ENCODE peak calls at places on chromosome 4, in seven cellular contexts. F is H9, B is neuronal stem cell, M is mesenchymal stem cell, J is mesendoderm, H is trophoblast cell, S is H1. G is an unnamed sample.

GRCh38 chr4:126916626-126917140 is 716.1 kb upstream of the INTU start:
- DNase-seq in F (no peak), B (no peak), M (no peak), J (no peak), H (no peak), S (no peak), G (peak; percentile 86)

GRCh38 chr4:17670423-17670822 is 56.0 kb downstream of the MED28 start:
- DNase-seq in F (no peak), B (no peak), M (no peak), J (no peak), H (no peak), S (no peak), G (no peak)

GRCh38 chr4:107164962-107165361 is 128.8 kb upstream of the DKK2 start:
- DNase-seq in F (no peak), B (no peak), M (no peak), J (no peak), H (no peak), S (no peak), G (no peak)

GRCh38 chr4:138035781-138036258 is 206.3 kb downstream of the SLC7A11 start:
- DNase-seq in F (no peak), B (peak; percentile 41), M (peak; percentile 78), J (peak; percentile 77), H (peak; percentile 53), S (no peak), G (peak; percentile 81)

GRCh38 chr4:110087116-110087708 is 111.2 kb downstream of the ELOVL6 start:
- DNase-seq in F (no peak), B (no peak), M (peak; percentile 64), J (no peak), H (no peak), S (no peak), G (peak; percentile 83)

GRCh38 chr4:13627185-13627605 is 330 bp downstream of the BOD1L1 start:
- DNase-seq in F (peak; percentile 31), B (peak; percentile 6), M (peak; percentile 42), J (peak; percentile 41), H (peak; percentile 57), S (no peak), G (no peak)

GRCh38 chr4:74181225-74181624 is 23.3 kb downstream of the MTHFD2L start:
- DNase-seq in F (no peak), B (no peak), M (peak; percentile 54), J (no peak), H (no peak), S (no peak), G (peak; percentile 49)

GRCh38 chr4:56293121-56293520 is 94.2 kb downstream of the AASDH start:
- DNase-seq in F (no peak), B (no peak), M (no peak), J (no peak), H (no peak), S (no peak), G (no peak)

GRCh38 chr4:74223801-74224200 is 65.9 kb downstream of the MTHFD2L start:
- DNase-seq in F (no peak), B (no peak), M (peak; percentile 49), J (no peak), H (peak; percentile 10), S (no peak), G (peak; percentile 59)

GRCh38 chr4:22179124-22179874 is 230.7 kb upstream of the KCNIP4 start:
- DNase-seq in F (no peak), B (no peak), M (peak; percentile 53), J (no peak), H (no peak), S (no peak), G (peak; percentile 77)

GRCh38 chr4:51894246-51894645 is 51.3 kb downstream of the DCUN1D4 start:
- DNase-seq in F (no peak), B (no peak), M (no peak), J (no peak), H (no peak), S (no peak), G (peak; percentile 35)

GRCh38 chr4:55445921-55446577 is 50.3 kb downstream of the TMEM165 start:
- DNase-seq in F (no peak), B (no peak), M (peak; percentile 72), J (no peak), H (peak; percentile 50), S (no peak), G (peak; percentile 89)

GRCh38 chr4:125382995-125383394 is 68.2 kb downstream of the FAT4 start:
- DNase-seq in F (no peak), B (no peak), M (no peak), J (no peak), H (no peak), S (no peak), G (no peak)

GRCh38 chr4:55485821-55486220 is 60.9 kb downstream of the CLOCK start:
- DNase-seq in F (no peak), B (no peak), M (no peak), J (no peak), H (no peak), S (no peak), G (peak; percentile 20)

GRCh38 chr4:184288451-184289178 is 70.9 kb upstream of the ENPP6 start:
- DNase-seq in F (no peak), B (no peak), M (no peak), J (no peak), H (peak; percentile 31), S (no peak), G (no peak)

GRCh38 chr4:65482410-65482809 is 187.9 kb downstream of the EPHA5 start:
- DNase-seq in F (no peak), B (no peak), M (peak; percentile 55), J (no peak), H (no peak), S (no peak), G (no peak)
- H2BK5ac ChIP-seq in F (no peak overlapping the region), B (no peak overlapping the region), M (no peak overlapping the region), J (no peak overlapping the region), H (no peak overlapping the region), S (no peak overlapping the region), G (no peak overlapping the region)

DNA sequence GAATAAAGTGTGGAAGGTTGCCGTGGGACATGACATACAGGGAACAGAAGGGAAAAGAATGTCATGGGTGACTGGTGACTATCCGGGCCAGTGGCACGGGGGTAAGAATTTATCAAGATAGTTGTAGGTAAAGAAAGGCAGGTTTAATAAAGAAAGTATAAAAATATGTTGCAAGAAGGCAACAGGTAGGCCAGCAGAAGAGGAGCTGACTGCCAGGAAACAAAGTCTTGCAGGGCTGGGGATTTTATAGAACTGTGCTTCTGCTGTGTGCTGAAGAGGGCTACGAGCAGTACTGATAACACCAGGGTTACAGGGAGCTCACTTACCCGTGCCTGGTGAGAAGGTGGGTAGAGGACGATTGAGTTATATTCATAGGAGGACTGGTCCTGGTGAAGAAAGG is 31.8 kb upstream of the TLR3 start:
- DNase-seq in F (no peak), B (no peak), M (no peak), J (no peak), H (no peak), S (no peak), G (no peak)
- H2BK5ac ChIP-seq in F (no peak overlapping the region), B (no peak overlapping the region), M (no peak overlapping the region), J (no peak overlapping the region), H (no peak overlapping the region), S (no peak overlapping the region), G (no peak overlapping the region)

GRCh38 chr4:164765096-164765495 is 11.2 kb downstream of the SMIM31 start:
- DNase-seq in F (no peak), B (no peak), M (no peak), J (no peak), H (no peak), S (no peak), G (no peak)

GRCh38 chr4:164761233-164761632 is 7.3 kb downstream of the SMIM31 start:
- DNase-seq in F (no peak), B (no peak), M (no peak), J (no peak), H (no peak), S (no peak), G (no peak)

GRCh38 chr4:164761746-164762275 is 7.9 kb downstream of the SMIM31 start:
- DNase-seq in F (no peak), B (no peak), M (no peak), J (no peak), H (no peak), S (no peak), G (no peak)
- H2BK5ac ChIP-seq in F (no peak overlapping the region), B (no peak overlapping the region), M (no peak overlapping the region), J (no peak overlapping the region), H (no peak overlapping the region), S (no peak overlapping the region), G (no peak overlapping the region)

DNA sequence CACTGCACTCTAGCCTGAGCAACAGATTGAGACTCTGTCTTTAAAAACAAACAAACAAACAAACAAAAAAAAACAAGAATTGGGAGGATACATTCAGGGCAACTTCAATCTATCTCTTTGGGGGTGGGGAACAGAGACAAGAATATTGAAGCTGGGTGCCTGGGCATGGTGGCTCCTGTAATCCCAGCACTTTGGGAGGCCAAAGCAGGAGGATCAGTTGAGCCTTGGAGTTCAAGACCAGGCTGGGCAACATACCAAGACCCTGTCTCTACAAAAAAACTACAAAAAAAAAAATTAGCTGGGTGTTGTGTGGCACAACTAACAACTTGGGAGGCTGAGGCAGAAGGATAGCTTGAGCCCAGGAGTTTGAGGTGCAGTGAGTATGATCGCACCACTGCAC is 1.2 kb downstream of the LETM1 start:
- DNase-seq in F (no peak), B (no peak), M (no peak), J (no peak), H (no peak), S (no peak), G (no peak)
- H2BK5ac ChIP-seq in F (no peak overlapping the region), B (no peak overlapping the region), M (no peak overlapping the region), J (no peak overlapping the region), H (no peak overlapping the region), S (no peak overlapping the region), G (no peak overlapping the region)

DNA sequence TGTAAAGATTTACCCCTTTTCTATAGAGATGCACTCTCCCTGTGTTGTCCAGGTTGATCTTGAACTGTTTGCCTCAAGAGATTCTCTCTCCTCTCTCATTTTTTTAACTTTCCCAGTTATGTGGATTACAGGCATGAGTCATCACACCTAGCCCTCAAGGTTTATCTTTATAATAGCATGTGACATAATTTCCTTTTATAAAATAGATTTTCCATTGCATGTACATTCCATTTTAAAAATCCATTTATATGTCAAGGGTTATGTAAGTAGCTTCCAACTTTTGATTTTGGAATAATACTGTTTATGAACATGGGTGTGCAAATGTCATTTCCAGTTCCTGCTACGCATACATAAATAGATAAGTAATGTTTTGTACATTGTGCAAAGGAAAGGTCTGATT is 20.6 kb downstream of the ZNF721 start:
- DNase-seq in F (no peak), B (no peak), M (peak; percentile 6), J (no peak), H (no peak), S (no peak), G (peak; percentile 44)
- H2BK5ac ChIP-seq in F (no peak overlapping the region), B (no peak overlapping the region), M (no peak overlapping the region), J (no peak overlapping the region), H (no peak overlapping the region), S (no peak overlapping the region), G (no peak overlapping the region)

GRCh38 chr4:150232029-150232428 is 153.8 kb downstream of the DCLK2 start:
- DNase-seq in F (no peak), B (no peak), M (no peak), J (no peak), H (no peak), S (no peak), G (no peak)
- H2BK5ac ChIP-seq in F (no peak overlapping the region), B (no peak overlapping the region), M (no peak overlapping the region), J (no peak overlapping the region), H (no peak overlapping the region), S (no peak overlapping the region), G (peak overlapping the region; percentile 100)

DNA sequence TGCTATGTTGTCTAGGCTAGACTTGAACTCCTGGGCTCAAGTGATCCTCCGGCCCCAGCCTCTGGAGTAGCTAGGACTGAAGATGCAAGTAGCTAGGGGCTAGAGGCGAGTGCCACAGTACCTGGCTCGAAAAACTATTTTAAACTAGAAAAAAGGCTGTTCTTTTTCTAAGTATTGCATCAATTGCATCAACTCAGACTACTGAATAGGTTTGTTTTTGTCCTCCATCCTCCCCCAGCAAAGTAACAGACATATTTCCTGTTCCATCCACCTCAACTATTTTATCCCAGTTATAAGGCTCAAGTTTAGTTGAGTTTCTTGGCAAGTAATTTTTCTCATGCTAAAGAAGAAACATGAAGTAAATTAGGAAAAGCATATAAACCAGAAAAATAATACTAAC is 4.1 kb downstream of the SH3RF1 start:
- DNase-seq in F (no peak), B (no peak), M (no peak), J (no peak), H (peak; percentile 44), S (no peak), G (no peak)
- H2BK5ac ChIP-seq in F (no peak overlapping the region), B (no peak overlapping the region), M (no peak overlapping the region), J (no peak overlapping the region), H (no peak overlapping the region), S (no peak overlapping the region), G (no peak overlapping the region)